ENCODE peak calls at places on chromosomes 2 and 18, in five cellular contexts. W is MV-4-11, J is Daoy, D is KBM-7, C is IMR-90. G is an unnamed sample.

GRCh38 chr2:231326404-231326803 is 69.1 kb upstream of the B3GNT7 start:
- DNase-seq in W (no peak), C (no peak), D (no peak), J (no peak), G (no peak)

GRCh38 chr2:118003396-118003824 is 10.5 kb downstream of the CCDC93 start:
- DNase-seq in C (peak; percentile 85), W (peak; percentile 74), D (peak; percentile 92), J (peak; percentile 59), G (peak; percentile 93)

GRCh38 chr2:188367164-188367563 is 75.5 kb downstream of the GULP1 start:
- DNase-seq in D (no peak), C (no peak), W (no peak), J (no peak), G (no peak)

GRCh38 chr18:59033361-59033760 is 106.3 kb upstream of the SEC11C start:
- DNase-seq in J (no peak), D (no peak), C (peak; percentile 3), W (peak; percentile 76), G (peak; percentile 17)

GRCh38 chr2:57868619-57869139 is 177.9 kb upstream of the VRK2 start:
- DNase-seq in W (no peak), C (no peak), J (no peak), D (no peak), G (no peak)

GRCh38 chr2:42196403-42197267 is 27.5 kb downstream of the EML4 start:
- DNase-seq in J (peak; percentile 65), C (peak; percentile 58), D (peak; percentile 88), W (peak; percentile 92), G (peak; percentile 60)

GRCh38 chr2:219668316-219668715 is 40.9 kb downstream of the SLC4A3 start:
- DNase-seq in C (no peak), J (no peak), D (no peak), W (no peak), G (no peak)

GRCh38 chr2:27779417-27780055 is 8.0 kb downstream of the MRPL33 start:
- DNase-seq in C (no peak), J (no peak), D (no peak), W (no peak), G (peak; percentile 78)

GRCh38 chr2:85737961-85738360 is 15.8 kb upstream of the ATOH8 start:
- DNase-seq in C (no peak), J (no peak), D (no peak), W (no peak), G (no peak)

GRCh38 chr2:58515827-58516574 is 274.9 kb upstream of the FANCL start:
- DNase-seq in C (no peak), D (peak; percentile 23), J (no peak), W (peak; percentile 28), G (no peak)

GRCh38 chr2:98020992-98021713 is 25.4 kb upstream of the TMEM131 start:
- DNase-seq in J (peak; percentile 21), W (peak; percentile 58), D (no peak), C (no peak), G (no peak)

GRCh38 chr2:64731746-64732145 is 78.0 kb upstream of the SERTAD2 start:
- DNase-seq in J (no peak), C (no peak), W (peak; percentile 39), D (peak; percentile 62), G (no peak)

G was measured in fibroblast of pulmonary artery.